ENCODE peak calls at places on chromosomes 6 and 20, in four cellular contexts. E, P, K and C are unnamed samples.

GRCh38 chr6:104324305-104324704 is 535.4 kb downstream of the HACE1 start:
- DNase-seq in E (no peak), P (no peak), K (no peak), C (no peak)

GRCh38 chr6:54876365-54876764 is 29.8 kb downstream of the FAM83B start:
- DNase-seq in E (no peak), P (no peak), K (no peak), C (no peak)

GRCh38 chr6:161303628-161304340 is 29.9 kb upstream of the AGPAT4 start:
- DNase-seq in E (no peak), P (no peak), K (no peak), C (peak; percentile 91)

GRCh38 chr20:3239026-3239866 is at the start of gene SLC4A11:
- DNase-seq in E (peak; percentile 86), P (peak; percentile 85), K (no peak), C (peak; percentile 93)

GRCh38 chr20:58019850-58020625 is 208.4 kb downstream of the ANKRD60 start:
- DNase-seq in E (no peak), P (no peak), K (no peak), C (no peak)

GRCh38 chr6:2396856-2397640 is 151.6 kb upstream of the GMDS start:
- DNase-seq in E (no peak), P (no peak), K (no peak), C (peak; percentile 80)

GRCh38 chr6:27617700-27618689 is 145.1 kb upstream of the ZNF184 start:
- DNase-seq in E (peak; percentile 90), P (no peak), K (no peak), C (peak; percentile 86)

GRCh38 chr20:23298155-23298554 is 52.4 kb upstream of the NXT1 start:
- DNase-seq in E (no peak), P (no peak), K (no peak), C (peak; percentile 74)

GRCh38 chr6:158772851-158773371 is 46.3 kb downstream of the EZR start:
- DNase-seq in E (no peak), P (no peak), K (no peak), C (peak; percentile 84)

GRCh38 chr6:107784669-107785068 is 39.4 kb downstream of the SCML4 start:
- DNase-seq in E (no peak), P (no peak), K (no peak), C (peak; percentile 85)

GRCh38 chr6:102126488-102126887 is 733.0 kb downstream of the GRIK2 start:
- DNase-seq in E (no peak), P (no peak), K (no peak), C (no peak)

GRCh38 chr20:50314326-50314725 is 123.7 kb downstream of the CEBPB start:
- DNase-seq in E (no peak), P (no peak), K (no peak), C (no peak)

GRCh38 chr6:33610779-33611421 is 10.2 kb upstream of the ITPR3 start:
- DNase-seq in E (no peak), P (no peak), K (no peak), C (peak; percentile 49)

GRCh38 chr20:10404023-10404628 is 29.9 kb downstream of the MKKS start:
- DNase-seq in E (no peak), P (no peak), K (no peak), C (no peak)

GRCh38 chr20:56983813-56984212 is 282.6 kb downstream of the BMP7 start:
- DNase-seq in E (no peak), P (no peak), K (no peak), C (no peak)

GRCh38 chr20:17720755-17721154 is 21.0 kb downstream of the BANF2 start:
- DNase-seq in E (no peak), P (no peak), K (no peak), C (no peak)

GRCh38 chr20:19181552-19181951 is 30.9 kb upstream of the SLC24A3 start:
- DNase-seq in E (no peak), P (no peak), K (no peak), C (no peak)

GRCh38 chr20:53579266-53579580 is 14.4 kb downstream of the ZNF217 start:
- DNase-seq in E (no peak), P (no peak), K (no peak), C (no peak)

GRCh38 chr20:49838546-49838945 is 25.9 kb downstream of the SLC9A8 start:
- DNase-seq in E (no peak), P (no peak), K (no peak), C (no peak)

GRCh38 chr6:149080511-149080910 is 237.0 kb upstream of the TAB2 start:
- DNase-seq in E (no peak), P (no peak), K (no peak), C (peak; percentile 25)

GRCh38 chr20:21632031-21632430 is 73.4 kb upstream of the PAX1 start:
- DNase-seq in E (no peak), P (no peak), K (no peak), C (no peak)

GRCh38 chr6:43992783-43993505 is 134.3 kb downstream of the MRPL14 start:
- DNase-seq in E (no peak), P (no peak), K (no peak), C (peak; percentile 34)

GRCh38 chr20:53030061-53030460 is 57.9 kb downstream of the TSHZ2 start:
- DNase-seq in E (no peak), P (no peak), K (no peak), C (no peak)

GRCh38 chr20:59027746-59028320 is 4.3 kb downstream of the ATP5F1E start:
- DNase-seq in E (no peak), P (no peak), K (no peak), C (peak; percentile 85)

GRCh38 chr20:47620808-47621805 is 119.4 kb downstream of the NCOA3 start:
- DNase-seq in E (peak; percentile 71), P (no peak), K (no peak), C (peak; percentile 36)

GRCh38 chr6:164990901-164991300 is 318.5 kb downstream of the C6orf118 start:
- DNase-seq in E (no peak), P (no peak), K (no peak), C (no peak)

GRCh38 chr6:40586369-40586768 is 795 bp downstream of the LRFN2 start:
- DNase-seq in E (no peak), P (no peak), K (no peak), C (no peak)

GRCh38 chr20:61932199-61932592 is 133.5 kb downstream of the TAF4 start:
- DNase-seq in E (no peak), P (peak; percentile 37), K (no peak), C (peak; percentile 81)

GRCh38 chr6:51001399-51001798 is 182.7 kb downstream of the TFAP2B start:
- DNase-seq in E (no peak), P (no peak), K (no peak), C (no peak)

GRCh38 chr20:51094221-51094620 is 71.3 kb upstream of the KCNG1 start:
- DNase-seq in E (peak; percentile 41), P (no peak), K (no peak), C (no peak)

GRCh38 chr6:158863646-158864045 is 44.5 kb upstream of the EZR start:
- DNase-seq in E (no peak), P (no peak), K (no peak), C (peak; percentile 53)

GRCh38 chr6:6681443-6681842 is 92.9 kb downstream of the LY86 start:
- DNase-seq in E (no peak), P (no peak), K (no peak), C (no peak)